ENCODE peak calls at places on chromosomes 4 and X, in seven cellular contexts. One of them, this sample, is unnamed. For H3K4me1, the result is how much of the 10 kb centered on the place peaks cover.

GRCh38 chr4:148391056-148391455 is 51.2 kb downstream of the NR3C2 start:
- DNase-seq in psoas muscle: no peak
- DNase-seq in heart left ventricle: no peak
- DNase-seq in stomach: no peak
- DNase-seq in uterus: no peak
- DNase-seq in lower lobe of right lung: no peak
- DNase-seq in transverse colon: no peak
- DNase-seq in this sample: no peak

GRCh38 chrX:150806827-150807226 is 91.6 kb downstream of the CD99L2 start:
- DNase-seq in heart left ventricle: no peak
- DNase-seq in uterus: no peak
- DNase-seq in psoas muscle: no peak
- DNase-seq in stomach: no peak
- DNase-seq in transverse colon: no peak
- DNase-seq in lower lobe of right lung: no peak
- DNase-seq in this sample: no peak

GRCh38 chr4:73468170-73468569 is 13.4 kb upstream of the AFM start:
- DNase-seq in lower lobe of right lung: no peak
- DNase-seq in psoas muscle: no peak
- DNase-seq in uterus: no peak
- DNase-seq in stomach: no peak
- DNase-seq in heart left ventricle: no peak
- DNase-seq in transverse colon: no peak
- DNase-seq in this sample: no peak

GRCh38 chr4:15695240-15695699 is 7.6 kb upstream of the BST1 start:
- DNase-seq in psoas muscle: no peak
- DNase-seq in uterus: no peak
- DNase-seq in stomach: no peak
- DNase-seq in lower lobe of right lung: no peak
- DNase-seq in transverse colon: no peak
- DNase-seq in heart left ventricle: no peak
- DNase-seq in this sample: no peak

GRCh38 chrX:17375361-17375630 is 296 bp downstream of the NHS start:
- DNase-seq in stomach: no peak
- DNase-seq in transverse colon: no peak
- DNase-seq in lower lobe of right lung: no peak
- DNase-seq in heart left ventricle: peak
- DNase-seq in psoas muscle: no peak
- DNase-seq in uterus: peak
- DNase-seq in this sample: no peak

GRCh38 chr4:56643596-56643995 is 37.5 kb downstream of the HOPX start:
- DNase-seq in uterus: no peak
- DNase-seq in lower lobe of right lung: no peak
- DNase-seq in transverse colon: no peak
- DNase-seq in heart left ventricle: no peak
- DNase-seq in stomach: no peak
- DNase-seq in psoas muscle: no peak
- DNase-seq in this sample: no peak

GRCh38 chrX:1481636-1482529 is 29.2 kb upstream of the ASMTL start:
- DNase-seq in uterus: peak
- DNase-seq in transverse colon: peak
- DNase-seq in lower lobe of right lung: peak
- DNase-seq in psoas muscle: peak
- DNase-seq in stomach: peak
- DNase-seq in heart left ventricle: peak
- DNase-seq in this sample: peak

GRCh38 chr4:107600456-107600855 is 119.6 kb downstream of the PAPSS1 start:
- DNase-seq in uterus: no peak
- DNase-seq in lower lobe of right lung: no peak
- DNase-seq in stomach: no peak
- DNase-seq in heart left ventricle: no peak
- DNase-seq in psoas muscle: no peak
- DNase-seq in transverse colon: no peak
- DNase-seq in this sample: no peak

GRCh38 chr4:61397174-61397573 is 197.0 kb downstream of the ADGRL3 start:
- DNase-seq in psoas muscle: no peak
- DNase-seq in stomach: no peak
- DNase-seq in transverse colon: no peak
- DNase-seq in lower lobe of right lung: no peak
- DNase-seq in uterus: no peak
- DNase-seq in heart left ventricle: no peak
- DNase-seq in this sample: no peak

GRCh38 chr4:2362286-2363055 is 56.0 kb downstream of the ZFYVE28 start:
- DNase-seq in uterus: no peak
- DNase-seq in psoas muscle: no peak
- DNase-seq in heart left ventricle: no peak
- DNase-seq in stomach: no peak
- DNase-seq in lower lobe of right lung: peak
- DNase-seq in transverse colon: no peak
- DNase-seq in this sample: no peak

GRCh38 chr4:171962110-171962509 is 148.9 kb downstream of the GALNTL6 start:
- DNase-seq in heart left ventricle: no peak
- DNase-seq in psoas muscle: no peak
- DNase-seq in lower lobe of right lung: no peak
- DNase-seq in uterus: no peak
- DNase-seq in transverse colon: no peak
- DNase-seq in stomach: no peak
- DNase-seq in this sample: no peak

GRCh38 chrX:84046403-84046984 is 141.5 kb downstream of the RPS6KA6 start:
- DNase-seq in lower lobe of right lung: no peak
- DNase-seq in heart left ventricle: no peak
- DNase-seq in stomach: peak
- DNase-seq in transverse colon: no peak
- DNase-seq in psoas muscle: no peak
- DNase-seq in uterus: no peak
- DNase-seq in this sample: no peak

DNA sequence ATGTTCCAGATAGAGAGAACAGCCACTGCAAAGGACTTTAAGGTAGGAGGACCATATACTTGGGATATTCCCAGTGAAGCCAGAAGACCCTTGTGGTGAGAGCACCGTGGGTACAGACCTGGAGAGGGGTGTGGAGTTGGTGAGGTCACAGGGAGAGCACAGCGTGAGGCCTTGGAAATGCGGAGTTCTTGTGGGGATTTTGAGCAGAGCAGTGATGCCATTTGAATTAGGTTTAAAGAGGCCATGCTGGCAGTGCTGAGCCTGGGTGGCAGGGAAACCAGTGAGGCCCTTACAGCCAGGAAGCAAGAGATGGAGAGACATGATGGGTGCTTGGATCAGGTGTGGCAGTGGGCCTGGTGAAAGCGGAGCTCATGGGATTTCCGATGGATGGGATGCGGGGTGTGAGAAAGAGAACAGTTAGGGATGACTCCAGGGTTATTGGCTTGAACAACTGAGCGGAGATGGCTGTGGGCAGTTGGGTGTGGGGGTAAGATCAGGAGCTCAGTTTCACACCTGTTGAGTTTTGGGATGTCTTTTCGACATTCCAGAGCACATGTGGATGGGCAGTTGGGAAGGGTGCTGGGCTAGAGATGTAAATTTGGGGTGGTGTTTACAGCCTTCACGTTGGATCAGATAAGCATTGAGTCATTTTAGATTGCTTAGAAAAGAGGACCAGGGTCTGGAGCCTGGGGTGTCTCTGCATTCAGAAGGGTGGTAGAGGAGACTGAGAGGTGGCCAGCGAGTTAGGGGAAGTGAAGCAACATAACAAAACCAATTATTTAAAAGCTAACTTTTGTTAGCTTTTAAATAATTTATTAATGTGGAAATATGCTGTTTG is 68.9 kb downstream of the TMEM131L start:
- DNase-seq in stomach: no peak
- DNase-seq in uterus: no peak
- DNase-seq in heart left ventricle: no peak
- DNase-seq in transverse colon: no peak
- DNase-seq in lower lobe of right lung: no peak
- DNase-seq in psoas muscle: no peak
- DNase-seq in this sample: no peak
- H3K4me1 ChIP-seq in stomach: half or more
- H3K4me1 ChIP-seq in uterus: under half
- H3K4me1 ChIP-seq in heart left ventricle: half or more
- H3K4me1 ChIP-seq in transverse colon: half or more
- H3K4me1 ChIP-seq in lower lobe of right lung: under half
- H3K4me1 ChIP-seq in psoas muscle: half or more
- H3K4me1 ChIP-seq in this sample: under half

GRCh38 chr4:111800551-111800950 is 344.7 kb upstream of the FAM241A start:
- DNase-seq in lower lobe of right lung: no peak
- DNase-seq in uterus: no peak
- DNase-seq in stomach: no peak
- DNase-seq in heart left ventricle: no peak
- DNase-seq in transverse colon: no peak
- DNase-seq in psoas muscle: no peak
- DNase-seq in this sample: no peak

GRCh38 chr4:111802191-111802590 is 343.1 kb upstream of the FAM241A start:
- DNase-seq in uterus: no peak
- DNase-seq in heart left ventricle: no peak
- DNase-seq in stomach: no peak
- DNase-seq in psoas muscle: no peak
- DNase-seq in lower lobe of right lung: no peak
- DNase-seq in transverse colon: no peak
- DNase-seq in this sample: no peak

GRCh38 chr4:111793686-111794085 is 351.6 kb upstream of the FAM241A start:
- DNase-seq in psoas muscle: no peak
- DNase-seq in stomach: no peak
- DNase-seq in heart left ventricle: no peak
- DNase-seq in transverse colon: no peak
- DNase-seq in lower lobe of right lung: no peak
- DNase-seq in uterus: no peak
- DNase-seq in this sample: no peak

GRCh38 chr4:111798840-111799239 is 346.4 kb upstream of the FAM241A start:
- DNase-seq in heart left ventricle: no peak
- DNase-seq in lower lobe of right lung: no peak
- DNase-seq in transverse colon: no peak
- DNase-seq in stomach: no peak
- DNase-seq in psoas muscle: no peak
- DNase-seq in uterus: no peak
- DNase-seq in this sample: no peak

GRCh38 chr4:111797455-111798163 is 347.6 kb upstream of the FAM241A start:
- DNase-seq in lower lobe of right lung: no peak
- DNase-seq in heart left ventricle: no peak
- DNase-seq in stomach: no peak
- DNase-seq in uterus: no peak
- DNase-seq in transverse colon: no peak
- DNase-seq in psoas muscle: no peak
- DNase-seq in this sample: no peak
- H3K4me1 ChIP-seq in lower lobe of right lung: under half
- H3K4me1 ChIP-seq in heart left ventricle: under half
- H3K4me1 ChIP-seq in stomach: under half
- H3K4me1 ChIP-seq in uterus: under half
- H3K4me1 ChIP-seq in transverse colon: under half
- H3K4me1 ChIP-seq in psoas muscle: under half
- H3K4me1 ChIP-seq in this sample: under half

GRCh38 chr4:146179784-146180405 is 4.4 kb downstream of the LSM6 start:
- DNase-seq in stomach: no peak
- DNase-seq in uterus: no peak
- DNase-seq in lower lobe of right lung: no peak
- DNase-seq in heart left ventricle: no peak
- DNase-seq in transverse colon: no peak
- DNase-seq in psoas muscle: no peak
- DNase-seq in this sample: no peak
- H3K4me1 ChIP-seq in stomach: half or more
- H3K4me1 ChIP-seq in uterus: under half
- H3K4me1 ChIP-seq in lower lobe of right lung: under half
- H3K4me1 ChIP-seq in heart left ventricle: under half
- H3K4me1 ChIP-seq in transverse colon: under half
- H3K4me1 ChIP-seq in psoas muscle: half or more
- H3K4me1 ChIP-seq in this sample: half or more

GRCh38 chrX:12958461-12958860 is 16.4 kb upstream of the TMSB4X start:
- DNase-seq in heart left ventricle: no peak
- DNase-seq in stomach: no peak
- DNase-seq in psoas muscle: no peak
- DNase-seq in uterus: no peak
- DNase-seq in transverse colon: no peak
- DNase-seq in lower lobe of right lung: no peak
- DNase-seq in this sample: no peak
- H3K4me1 ChIP-seq in heart left ventricle: under half
- H3K4me1 ChIP-seq in stomach: under half
- H3K4me1 ChIP-seq in psoas muscle: under half
- H3K4me1 ChIP-seq in uterus: under half
- H3K4me1 ChIP-seq in transverse colon: under half
- H3K4me1 ChIP-seq in lower lobe of right lung: under half
- H3K4me1 ChIP-seq in this sample: under half

GRCh38 chrX:10166248-10166716 is 9.5 kb downstream of the CLCN4 start:
- DNase-seq in uterus: no peak
- DNase-seq in transverse colon: no peak
- DNase-seq in lower lobe of right lung: no peak
- DNase-seq in psoas muscle: no peak
- DNase-seq in stomach: no peak
- DNase-seq in heart left ventricle: no peak
- DNase-seq in this sample: no peak

GRCh38 chrX:10166731-10167149 is 10.0 kb downstream of the CLCN4 start:
- DNase-seq in uterus: no peak
- DNase-seq in transverse colon: no peak
- DNase-seq in stomach: peak
- DNase-seq in heart left ventricle: no peak
- DNase-seq in psoas muscle: no peak
- DNase-seq in lower lobe of right lung: peak
- DNase-seq in this sample: no peak

GRCh38 chrX:10164879-10165278 is 8.1 kb downstream of the CLCN4 start:
- DNase-seq in heart left ventricle: no peak
- DNase-seq in psoas muscle: no peak
- DNase-seq in transverse colon: no peak
- DNase-seq in uterus: no peak
- DNase-seq in lower lobe of right lung: no peak
- DNase-seq in stomach: no peak
- DNase-seq in this sample: no peak

GRCh38 chrX:10167573-10167972 is 10.8 kb downstream of the CLCN4 start:
- DNase-seq in psoas muscle: no peak
- DNase-seq in transverse colon: no peak
- DNase-seq in stomach: no peak
- DNase-seq in uterus: no peak
- DNase-seq in lower lobe of right lung: no peak
- DNase-seq in heart left ventricle: no peak
- DNase-seq in this sample: no peak

DNA sequence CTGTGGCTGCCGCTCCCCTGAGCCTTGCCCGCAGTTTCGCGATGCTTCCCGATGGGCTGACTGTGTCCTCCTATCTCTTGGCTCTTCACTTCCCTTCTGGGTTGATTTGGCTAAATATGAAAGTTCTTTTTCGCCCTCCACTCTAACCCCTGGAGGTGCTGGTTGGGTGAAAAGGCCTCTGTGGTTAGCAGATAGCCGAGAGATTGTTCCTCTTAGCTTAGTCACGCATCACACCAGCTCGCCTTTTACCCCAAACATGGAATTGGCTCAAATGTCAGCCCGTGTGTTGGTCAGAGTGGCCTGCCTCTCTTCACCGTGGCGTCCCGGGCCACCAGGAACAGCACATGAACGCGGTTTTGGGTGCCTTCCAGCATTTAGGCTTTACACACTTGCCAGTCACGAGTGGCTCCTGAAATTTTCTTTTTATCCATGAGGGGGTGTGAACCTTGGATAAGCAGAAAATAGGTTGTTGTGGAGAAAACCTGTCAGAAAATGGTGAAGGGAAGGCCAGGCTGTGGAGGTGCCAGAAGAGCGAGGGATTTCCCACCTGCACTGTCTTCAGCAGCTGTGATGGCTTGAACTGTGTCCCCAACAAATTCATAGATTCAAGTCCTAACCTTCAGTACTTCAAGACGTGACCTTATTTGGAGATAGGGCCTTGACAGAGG is 8.9 kb downstream of the CLCN4 start:
- DNase-seq in stomach: peak
- DNase-seq in heart left ventricle: no peak
- DNase-seq in lower lobe of right lung: peak
- DNase-seq in psoas muscle: no peak
- DNase-seq in uterus: no peak
- DNase-seq in transverse colon: no peak
- DNase-seq in this sample: no peak
- H3K4me1 ChIP-seq in stomach: under half
- H3K4me1 ChIP-seq in heart left ventricle: under half
- H3K4me1 ChIP-seq in lower lobe of right lung: under half
- H3K4me1 ChIP-seq in psoas muscle: under half
- H3K4me1 ChIP-seq in uterus: under half
- H3K4me1 ChIP-seq in transverse colon: under half
- H3K4me1 ChIP-seq in this sample: under half

GRCh38 chr4:17166954-17167353 is 268.5 kb upstream of the LDB2 start:
- DNase-seq in heart left ventricle: peak
- DNase-seq in stomach: no peak
- DNase-seq in uterus: peak
- DNase-seq in transverse colon: no peak
- DNase-seq in lower lobe of right lung: no peak
- DNase-seq in psoas muscle: no peak
- DNase-seq in this sample: peak
- H3K4me1 ChIP-seq in heart left ventricle: under half
- H3K4me1 ChIP-seq in stomach: under half
- H3K4me1 ChIP-seq in uterus: under half
- H3K4me1 ChIP-seq in transverse colon: under half
- H3K4me1 ChIP-seq in lower lobe of right lung: under half
- H3K4me1 ChIP-seq in psoas muscle: under half
- H3K4me1 ChIP-seq in this sample: under half